ENCODE peak calls at places on chromosomes 5 and 9, in six cellular contexts. One of them, this sample, is unnamed.

GRCh38 chr5:150285114-150285513 is 4.5 kb downstream of the CAMK2A start:
- DNase-seq in foreskin fibroblast: no peak
- DNase-seq in CD4-positive, alpha-beta T cell: no peak
- DNase-seq in NCI-H226: no peak
- DNase-seq in HEK293T: no peak
- DNase-seq in tibial artery: no peak
- DNase-seq in this sample: no peak

GRCh38 chr5:55304584-55304983 is 2.9 kb downstream of the DHX29 start:
- DNase-seq in foreskin fibroblast: no peak
- DNase-seq in CD4-positive, alpha-beta T cell: no peak
- DNase-seq in NCI-H226: no peak
- DNase-seq in HEK293T: no peak
- DNase-seq in tibial artery: no peak
- DNase-seq in this sample: no peak

GRCh38 chr5:108003178-108003577 is 332.4 kb upstream of the EFNA5 start:
- DNase-seq in foreskin fibroblast: peak; percentile 7
- DNase-seq in CD4-positive, alpha-beta T cell: no peak
- DNase-seq in NCI-H226: peak; percentile 29
- DNase-seq in HEK293T: no peak
- DNase-seq in tibial artery: no peak
- DNase-seq in this sample: peak; percentile 17

GRCh38 chr9:97412628-97413382 is 909 bp downstream of the TDRD7 start:
- DNase-seq in foreskin fibroblast: no peak
- DNase-seq in CD4-positive, alpha-beta T cell: no peak
- DNase-seq in NCI-H226: no peak
- DNase-seq in HEK293T: peak; percentile 31
- DNase-seq in tibial artery: no peak
- DNase-seq in this sample: peak; percentile 60

GRCh38 chr5:133925866-133926488 is 42.4 kb downstream of the C5orf15 start:
- DNase-seq in foreskin fibroblast: no peak
- DNase-seq in CD4-positive, alpha-beta T cell: no peak
- DNase-seq in NCI-H226: no peak
- DNase-seq in HEK293T: no peak
- DNase-seq in tibial artery: no peak
- DNase-seq in this sample: no peak

GRCh38 chr5:105868038-105868775 is 1802.5 kb downstream of the EFNA5 start:
- DNase-seq in foreskin fibroblast: peak; percentile 33
- DNase-seq in CD4-positive, alpha-beta T cell: no peak
- DNase-seq in NCI-H226: no peak
- DNase-seq in HEK293T: no peak
- DNase-seq in tibial artery: no peak
- DNase-seq in this sample: no peak

GRCh38 chr9:96555567-96556386 is 63.9 kb downstream of the CDC14B start:
- DNase-seq in foreskin fibroblast: peak; percentile 61
- DNase-seq in CD4-positive, alpha-beta T cell: no peak
- DNase-seq in NCI-H226: no peak
- DNase-seq in HEK293T: no peak
- DNase-seq in tibial artery: no peak
- DNase-seq in this sample: no peak

GRCh38 chr5:56569576-56569975 is 245.8 kb upstream of the MAP3K1 start:
- DNase-seq in foreskin fibroblast: no peak
- DNase-seq in CD4-positive, alpha-beta T cell: no peak
- DNase-seq in NCI-H226: peak; percentile 44
- DNase-seq in HEK293T: no peak
- DNase-seq in tibial artery: no peak
- DNase-seq in this sample: no peak

GRCh38 chr5:148408092-148408491 is 24.3 kb downstream of the FBXO38 start:
- DNase-seq in foreskin fibroblast: no peak
- DNase-seq in CD4-positive, alpha-beta T cell: no peak
- DNase-seq in NCI-H226: no peak
- DNase-seq in HEK293T: no peak
- DNase-seq in tibial artery: no peak
- DNase-seq in this sample: no peak

GRCh38 chr9:108885643-108886348 is 23.7 kb downstream of the ACTL7A start:
- DNase-seq in foreskin fibroblast: peak; percentile 81
- DNase-seq in CD4-positive, alpha-beta T cell: no peak
- DNase-seq in NCI-H226: peak; percentile 82
- DNase-seq in HEK293T: peak; percentile 45
- DNase-seq in tibial artery: no peak
- DNase-seq in this sample: peak; percentile 77

GRCh38 chr5:127369772-127370171 is 79.2 kb downstream of the MEGF10 start:
- DNase-seq in foreskin fibroblast: no peak
- DNase-seq in CD4-positive, alpha-beta T cell: no peak
- DNase-seq in NCI-H226: no peak
- DNase-seq in HEK293T: no peak
- DNase-seq in tibial artery: no peak
- DNase-seq in this sample: no peak

GRCh38 chr9:121494192-121494591 is 5.5 kb downstream of the GGTA1 start:
- DNase-seq in foreskin fibroblast: no peak
- DNase-seq in CD4-positive, alpha-beta T cell: no peak
- DNase-seq in NCI-H226: no peak
- DNase-seq in HEK293T: no peak
- DNase-seq in tibial artery: no peak
- DNase-seq in this sample: no peak

GRCh38 chr9:111936391-111936790 is 39.8 kb downstream of the UGCG start:
- DNase-seq in foreskin fibroblast: no peak
- DNase-seq in CD4-positive, alpha-beta T cell: no peak
- DNase-seq in NCI-H226: no peak
- DNase-seq in HEK293T: no peak
- DNase-seq in tibial artery: no peak
- DNase-seq in this sample: no peak

GRCh38 chr5:72179816-72180440 is 72.7 kb downstream of the MAP1B start:
- DNase-seq in foreskin fibroblast: no peak
- DNase-seq in CD4-positive, alpha-beta T cell: no peak
- DNase-seq in NCI-H226: no peak
- DNase-seq in HEK293T: no peak
- DNase-seq in tibial artery: no peak
- DNase-seq in this sample: no peak

GRCh38 chr5:133415906-133416305 is 196.4 kb downstream of the FSTL4 start:
- DNase-seq in foreskin fibroblast: no peak
- DNase-seq in CD4-positive, alpha-beta T cell: no peak
- DNase-seq in NCI-H226: no peak
- DNase-seq in HEK293T: no peak
- DNase-seq in tibial artery: no peak
- DNase-seq in this sample: no peak

GRCh38 chr5:40479939-40480338 is 199.8 kb upstream of the PTGER4 start:
- DNase-seq in foreskin fibroblast: no peak
- DNase-seq in CD4-positive, alpha-beta T cell: no peak
- DNase-seq in NCI-H226: no peak
- DNase-seq in HEK293T: no peak
- DNase-seq in tibial artery: no peak
- DNase-seq in this sample: no peak

GRCh38 chr9:126057869-126058467 is 268.7 kb upstream of the MVB12B start:
- DNase-seq in foreskin fibroblast: no peak
- DNase-seq in CD4-positive, alpha-beta T cell: no peak
- DNase-seq in NCI-H226: no peak
- DNase-seq in HEK293T: no peak
- DNase-seq in tibial artery: no peak
- DNase-seq in this sample: no peak

GRCh38 chr9:75869236-75869635 is 21.2 kb upstream of the PCSK5 start:
- DNase-seq in foreskin fibroblast: no peak
- DNase-seq in CD4-positive, alpha-beta T cell: no peak
- DNase-seq in NCI-H226: no peak
- DNase-seq in HEK293T: no peak
- DNase-seq in tibial artery: no peak
- DNase-seq in this sample: no peak